ENCODE peak calls at places on chromosomes 13 and 19, in six cellular contexts. D is prostate gland; H is ascending aorta; B is CD8-positive, alpha-beta T cell; Y is PC-3; P is cardiac muscle cell. J is an unnamed sample.
A peak's percentile ranks its signal among the peaks of the same experiment; 100 is the strongest.

GRCh38 chr19:53652476-53652875 is 20.7 kb downstream of the DPRX start:
- DNase-seq in D (no peak), H (no peak), B (no peak), Y (no peak), P (no peak), J (no peak)

GRCh38 chr19:52941941-52942370 is 18.7 kb upstream of the ZNF888 start:
- DNase-seq in D (peak; percentile 21), H (peak; percentile 72), B (peak; percentile 15), Y (peak; percentile 30), P (peak; percentile 22), J (no peak)

GRCh38 chr19:29422686-29423085 is 103.1 kb upstream of the VSTM2B start:
- DNase-seq in D (no peak), H (no peak), B (no peak), Y (no peak), P (no peak), J (no peak)

GRCh38 chr19:19062454-19063182 is 1.2 kb upstream of the SLC25A42 start:
- DNase-seq in D (no peak), H (no peak), B (no peak), Y (peak; percentile 75), P (no peak), J (no peak)

GRCh38 chr19:50968709-50969412 is 530 bp downstream of the KLK6 start:
- DNase-seq in D (no peak), H (no peak), B (no peak), Y (peak; percentile 78), P (no peak), J (no peak)

GRCh38 chr13:30679483-30680330 is 55.6 kb upstream of the ALOX5AP start:
- DNase-seq in D (no peak), H (no peak), B (peak; percentile 30), Y (peak; percentile 27), P (peak; percentile 54), J (no peak)

GRCh38 chr19:18657590-18658365 is 20.9 kb downstream of the KLHL26 start:
- DNase-seq in D (no peak), H (peak; percentile 90), B (no peak), Y (no peak), P (no peak), J (no peak)

GRCh38 chr19:49585023-49585422 is 3.9 kb downstream of the PRRG2 start:
- DNase-seq in D (no peak), H (no peak), B (no peak), Y (no peak), P (peak; percentile 42), J (no peak)

GRCh38 chr13:37141011-37141410 is 35.5 kb upstream of the CSNK1A1L start:
- DNase-seq in D (no peak), H (no peak), B (no peak), Y (no peak), P (no peak), J (no peak)

GRCh38 chr19:19113040-19113541 is 25.2 kb downstream of the TMEM161A start:
- DNase-seq in D (no peak), H (no peak), B (no peak), Y (peak; percentile 36), P (peak; percentile 82), J (no peak)

GRCh38 chr19:29366757-29367156 is 153.8 kb upstream of the UQCRFS1 start:
- DNase-seq in D (no peak), H (no peak), B (no peak), Y (no peak), P (no peak), J (no peak)

GRCh38 chr19:45098521-45099464 is 5.8 kb downstream of the PPP1R37 start:
- DNase-seq in D (peak; percentile 24), H (no peak), B (no peak), Y (no peak), P (no peak), J (no peak)

GRCh38 chr13:21584973-21585592 is 18.9 kb downstream of the MICU2 start:
- DNase-seq in D (no peak), H (no peak), B (no peak), Y (no peak), P (no peak), J (no peak)

GRCh38 chr13:98919566-98919965 is 58.3 kb downstream of the DOCK9 start:
- DNase-seq in D (no peak), H (no peak), B (no peak), Y (no peak), P (no peak), J (no peak)

GRCh38 chr19:38786572-38787265 is 2.3 kb upstream of the LGALS7B start:
- DNase-seq in D (peak; percentile 56), H (no peak), B (no peak), Y (no peak), P (no peak), J (no peak)

GRCh38 chr19:44645407-44646048 is 1.8 kb downstream of the PVR start:
- DNase-seq in D (no peak), H (no peak), B (no peak), Y (no peak), P (no peak), J (no peak)

GRCh38 chr13:79915386-79915785 is 425.5 kb downstream of the SPRY2 start:
- DNase-seq in D (no peak), H (no peak), B (no peak), Y (no peak), P (no peak), J (no peak)

GRCh38 chr13:110365876-110366275 is 58.8 kb downstream of the COL4A2 start:
- DNase-seq in D (no peak), H (no peak), B (no peak), Y (no peak), P (no peak), J (no peak)

GRCh38 chr13:79772811-79773210 is 291.9 kb downstream of the NDFIP2 start:
- DNase-seq in D (no peak), H (no peak), B (no peak), Y (no peak), P (no peak), J (no peak)

GRCh38 chr13:76519685-76520084 is 366.5 kb downstream of the KCTD12 start:
- DNase-seq in D (no peak), H (no peak), B (no peak), Y (no peak), P (no peak), J (no peak)

GRCh38 chr13:27329210-27329609 is 58.6 kb downstream of the RASL11A start:
- DNase-seq in D (no peak), H (no peak), B (no peak), Y (no peak), P (no peak), J (no peak)

GRCh38 chr19:51514866-51515481 is 13.4 kb upstream of the SIGLEC12 start:
- DNase-seq in D (no peak), H (no peak), B (peak; percentile 11), Y (peak; percentile 89), P (peak; percentile 51), J (peak; percentile 3)

DNA sequence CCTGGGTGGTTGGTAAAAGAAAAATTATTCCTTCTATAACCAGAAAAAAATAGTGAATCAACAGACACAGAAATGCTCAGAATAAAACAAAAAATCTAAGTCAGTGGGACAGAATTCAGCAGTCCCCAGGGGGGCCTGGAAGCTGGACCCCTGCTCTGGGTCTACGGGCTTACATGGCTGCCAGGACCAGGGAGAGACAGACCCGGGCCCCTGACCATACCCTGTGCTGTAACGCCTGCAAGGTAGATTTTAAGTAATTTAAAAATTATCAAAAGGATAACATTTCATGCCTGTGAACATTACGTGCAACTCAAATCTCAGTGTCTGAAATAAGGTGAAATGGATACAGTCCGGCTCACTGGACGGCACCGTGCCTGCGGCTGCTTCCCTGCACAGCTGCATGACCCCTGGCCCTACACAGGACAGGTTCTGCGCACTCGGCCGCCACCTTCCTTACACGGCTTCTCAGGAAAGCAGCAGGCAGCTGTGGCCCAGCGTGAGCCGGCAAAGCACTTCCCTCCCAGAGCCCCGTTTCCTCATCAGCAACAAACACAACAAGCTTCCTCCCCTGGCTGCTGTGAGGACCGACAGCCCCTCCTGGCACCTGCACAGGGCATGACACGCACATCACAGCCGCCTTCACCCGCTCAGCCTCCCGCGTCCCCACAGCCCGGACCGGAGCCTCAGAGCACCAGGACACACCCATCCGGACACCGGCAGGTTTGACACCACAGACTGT is 22.2 kb downstream of the RASA3 start:
- DNase-seq in D (no peak), H (peak; percentile 69), B (peak; percentile 80), Y (no peak), P (no peak), J (no peak)
- TF ChIP-seq CTCF in D (no peak), H (no peak), B (peak; percentile 69), Y (no peak), P (no peak), J (no peak)

GRCh38 chr13:35478384-35479222 is 2.1 kb upstream of the MAB21L1 start:
- DNase-seq in D (no peak), H (no peak), B (no peak), Y (no peak), P (peak; percentile 43), J (no peak)
- H3K4me3 ChIP-seq in D (no peak overlapping the region), H (no peak overlapping the region), B (no peak overlapping the region), Y (no peak overlapping the region), P (no peak overlapping the region), J (no peak overlapping the region)

DNA sequence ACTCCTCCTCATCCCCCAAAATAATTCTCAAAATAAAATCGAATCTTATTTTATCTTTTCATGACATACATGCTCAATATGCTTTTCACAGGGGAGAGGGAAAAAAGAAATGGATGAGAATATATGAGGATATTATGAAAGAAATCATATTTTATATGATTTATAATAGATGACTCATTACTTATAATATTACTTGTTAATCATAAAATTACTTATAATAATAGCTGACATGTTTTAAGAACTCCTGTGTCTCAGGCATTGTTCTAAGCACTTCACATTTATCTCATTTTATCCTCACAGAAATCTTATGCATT is 3.0 kb upstream of the CEACAM3 start:
- DNase-seq in D (no peak), H (no peak), B (no peak), Y (no peak), P (no peak), J (no peak)
- TF ChIP-seq CTCF in D (no peak), H (no peak), B (no peak), Y (no peak), P (no peak), J (no peak)

GRCh38 chr19:48479686-48480085 is 10.5 kb downstream of the CYTH2 start:
- DNase-seq in D (no peak), H (no peak), B (no peak), Y (no peak), P (no peak), J (no peak)

GRCh38 chr19:48481191-48481500 is 12.0 kb downstream of the CYTH2 start:
- DNase-seq in D (no peak), H (no peak), B (no peak), Y (no peak), P (no peak), J (no peak)

GRCh38 chr19:48481846-48482639 is 12.9 kb downstream of the CYTH2 start:
- DNase-seq in D (no peak), H (no peak), B (no peak), Y (no peak), P (no peak), J (peak; percentile 31)

GRCh38 chr19:48480151-48480475 is 10.9 kb downstream of the CYTH2 start:
- DNase-seq in D (peak; percentile 68), H (peak; percentile 84), B (peak; percentile 47), Y (no peak), P (no peak), J (no peak)

DNA sequence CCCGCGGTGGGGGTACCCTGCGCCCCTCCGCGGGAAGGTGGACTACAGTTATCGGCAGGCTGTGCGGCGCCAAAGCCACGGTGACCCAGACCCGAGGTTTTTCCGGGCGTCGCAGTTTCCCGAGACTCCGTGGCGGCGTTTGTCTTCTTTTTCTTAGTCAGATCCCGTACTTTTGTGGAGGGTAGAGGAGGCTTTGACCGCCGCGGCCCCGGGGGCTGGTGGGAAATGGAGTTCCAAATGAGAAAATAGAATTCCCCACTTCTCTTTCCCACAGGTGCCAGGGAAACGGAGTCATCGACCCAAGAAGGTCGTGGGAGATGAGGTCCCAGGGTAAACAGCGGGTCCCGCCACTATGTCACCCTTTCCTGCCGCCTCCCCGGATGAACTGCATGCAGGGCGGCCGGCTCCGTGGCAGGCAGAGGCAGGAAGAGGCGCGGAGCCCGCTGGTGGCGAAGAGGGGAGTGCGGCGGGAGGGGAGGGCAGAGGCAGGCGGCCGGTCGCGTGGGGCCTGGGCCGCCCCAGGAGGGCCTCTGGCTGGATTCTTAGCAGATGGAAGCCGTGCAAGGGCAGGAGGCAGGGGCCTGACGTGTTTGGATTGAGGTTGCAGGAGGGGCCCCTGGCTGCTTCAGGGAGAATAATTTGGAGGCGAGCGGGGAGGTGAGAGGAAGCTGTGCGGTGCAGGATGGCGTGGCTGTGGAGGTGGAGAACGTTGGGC is 11.5 kb downstream of the CYTH2 start:
- DNase-seq in D (no peak), H (no peak), B (peak; percentile 56), Y (no peak), P (no peak), J (no peak)
- H3K4me3 ChIP-seq in D (peak overlapping the region; percentile 49), H (peak overlapping the region; percentile 64), B (peak overlapping the region; percentile 66), Y (no peak overlapping the region), P (no peak overlapping the region), J (no peak overlapping the region)